ENCODE peak calls at places on chromosomes 13 and 19, in eight cellular contexts. W is aorta, Q is uterus, H is spleen, B is fibroblast of lung, D is MM.1S, R is psoas muscle, I is right cardiac atrium. Z is an unnamed sample. For H3K9me3, the result is how much of the 10 kb centered on the place peaks cover.

GRCh38 chr19:55495646-55496349 is 7.6 kb downstream of the SSC5D start:
- DNase-seq in W (no peak), Q (no peak), H (no peak), B (no peak), D (no peak), R (no peak), I (no peak), Z (no peak)

GRCh38 chr13:66661336-66661735 is 568.8 kb downstream of the PCDH9 start:
- DNase-seq in W (no peak), Q (no peak), H (no peak), B (no peak), D (no peak), R (no peak), I (no peak), Z (no peak)

GRCh38 chr19:50768289-50768688 is 2.0 kb upstream of the GPR32 start:
- DNase-seq in W (no peak), Q (no peak), H (no peak), B (no peak), D (no peak), R (no peak), I (no peak), Z (no peak)

GRCh38 chr13:79392882-79393563 is 13.0 kb downstream of the RBM26 start:
- DNase-seq in W (no peak), Q (no peak), H (no peak), B (peak), D (no peak), R (no peak), I (no peak), Z (peak)

GRCh38 chr19:16527971-16528521 is 14.2 kb downstream of the CHERP start:
- DNase-seq in W (no peak), Q (no peak), H (no peak), B (peak), D (no peak), R (no peak), I (no peak), Z (peak)

GRCh38 chr19:39166571-39167391 is 30.0 kb upstream of the NCCRP1 start:
- DNase-seq in W (no peak), Q (peak), H (peak), B (peak), D (no peak), R (peak), I (peak), Z (no peak)

GRCh38 chr19:51086153-51086850 is 3.6 kb upstream of the KLK14 start:
- DNase-seq in W (no peak), Q (no peak), H (no peak), B (no peak), D (no peak), R (no peak), I (no peak), Z (no peak)

GRCh38 chr19:56155124-56155687 is 14.1 kb downstream of the ZNF444 start:
- DNase-seq in W (no peak), Q (no peak), H (no peak), B (no peak), D (no peak), R (no peak), I (no peak), Z (no peak)

GRCh38 chr13:21095311-21095710 is 33.9 kb upstream of the LATS2 start:
- DNase-seq in W (no peak), Q (no peak), H (no peak), B (no peak), D (no peak), R (no peak), I (no peak), Z (no peak)

GRCh38 chr19:58328999-58329398 is 2.2 kb downstream of the ZSCAN22 start:
- DNase-seq in W (no peak), Q (no peak), H (no peak), B (no peak), D (no peak), R (no peak), I (no peak), Z (no peak)

GRCh38 chr13:66099825-66100224 is 1130.3 kb downstream of the PCDH9 start:
- DNase-seq in W (no peak), Q (no peak), H (peak), B (no peak), D (no peak), R (no peak), I (no peak), Z (no peak)

GRCh38 chr13:67619346-67619745 is 389.2 kb upstream of the PCDH9 start:
- DNase-seq in W (no peak), Q (no peak), H (no peak), B (peak), D (no peak), R (no peak), I (no peak), Z (no peak)

GRCh38 chr19:56567274-56568120 is at the start of gene ZNF470:
- DNase-seq in W (peak), Q (peak), H (peak), B (peak), D (peak), R (peak), I (peak), Z (peak)

GRCh38 chr19:42989851-42990250 is 36.4 kb downstream of the PSG11 start:
- DNase-seq in W (no peak), Q (no peak), H (no peak), B (peak), D (no peak), R (no peak), I (no peak), Z (no peak)

GRCh38 chr13:34345601-34345939 is 527.6 kb downstream of the RFC3 start:
- DNase-seq in W (no peak), Q (no peak), H (no peak), B (no peak), D (no peak), R (no peak), I (no peak), Z (no peak)

GRCh38 chr13:34349091-34349722 is 531.3 kb downstream of the RFC3 start:
- DNase-seq in W (peak), Q (peak), H (no peak), B (peak), D (no peak), R (peak), I (peak), Z (no peak)

GRCh38 chr13:34346626-34347025 is 528.7 kb downstream of the RFC3 start:
- DNase-seq in W (no peak), Q (no peak), H (no peak), B (no peak), D (no peak), R (no peak), I (no peak), Z (no peak)

GRCh38 chr13:34344761-34345600 is 527.0 kb downstream of the RFC3 start:
- DNase-seq in W (no peak), Q (no peak), H (no peak), B (no peak), D (no peak), R (no peak), I (no peak), Z (no peak)

GRCh38 chr13:34347784-34348573 is 530.0 kb downstream of the RFC3 start:
- DNase-seq in W (no peak), Q (no peak), H (no peak), B (no peak), D (no peak), R (no peak), I (no peak), Z (no peak)
- H3K27ac ChIP-seq in W (no peak), Q (no peak), H (no peak), B (no peak), D (no peak), R (no peak), I (peak), Z (no peak)

DNA sequence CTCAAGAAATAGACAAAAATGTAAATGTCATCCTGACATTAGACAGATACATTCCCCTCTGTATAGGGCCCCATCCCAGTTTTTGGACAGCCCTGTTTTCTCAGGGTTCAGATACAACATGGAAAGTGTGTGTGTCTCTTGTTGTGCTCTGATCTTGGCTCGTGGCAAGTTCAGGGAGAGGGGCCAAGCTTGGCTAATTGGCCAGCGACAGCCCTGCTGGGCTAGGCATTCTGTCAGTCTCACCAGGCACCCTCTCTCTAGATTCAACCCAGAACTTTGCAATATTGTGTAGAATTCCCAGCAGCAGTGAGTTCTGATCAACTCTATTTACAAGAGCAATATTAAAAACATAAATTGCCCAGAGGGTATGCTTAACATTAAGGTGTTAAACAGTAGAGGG is 30.1 kb downstream of the MTUS2 start:
- DNase-seq in W (no peak), Q (no peak), H (no peak), B (no peak), D (no peak), R (no peak), I (no peak), Z (no peak)
- H3K9me3 ChIP-seq in W (under half), Q (under half), H (under half), B (under half), D (under half), R (under half), I (under half), Z (under half)

GRCh38 chr19:10087296-10088061 is 1.4 kb downstream of the SHFL start:
- DNase-seq in W (no peak), Q (no peak), H (no peak), B (no peak), D (no peak), R (no peak), I (no peak), Z (no peak)
- H3K4me3 ChIP-seq in W (no peak), Q (no peak), H (peak), B (peak), D (no peak), R (peak), I (peak), Z (no peak)

GRCh38 chr19:46016426-46017094 is 6.3 kb downstream of the PGLYRP1 start:
- DNase-seq in W (peak), Q (peak), H (peak), B (peak), D (peak), R (peak), I (peak), Z (peak)
- H3K27ac ChIP-seq in W (no peak), Q (no peak), H (no peak), B (no peak), D (no peak), R (no peak), I (no peak), Z (peak)

GRCh38 chr19:22137791-22138190 is 59.0 kb downstream of the ZNF676 start:
- DNase-seq in W (no peak), Q (no peak), H (no peak), B (no peak), D (no peak), R (no peak), I (no peak), Z (no peak)
- H3K9me3 ChIP-seq in W (under half), Q (under half), H (half or more), B (under half), D (under half), R (under half), I (under half), Z (under half)

GRCh38 chr13:110305001-110305400 is 2.0 kb downstream of the COL4A1 start:
- DNase-seq in W (no peak), Q (no peak), H (no peak), B (no peak), D (no peak), R (no peak), I (no peak), Z (no peak)
- H3K4me3 ChIP-seq in W (peak), Q (peak), H (peak), B (peak), D (no peak), R (peak), I (peak), Z (no peak)

Z was measured in CD4-positive, alpha-beta memory T cell.